ENCODE peak calls at places on chromosomes 7 and 10, in five cellular contexts. L is GM06990, M is brain microvascular endothelial cell, B is cardiac fibroblast, I is AG04449. S is an unnamed sample.

GRCh38 chr10:120607710-120608703 is 151.0 kb downstream of the PLPP4 start:
- DNase-seq in L (peak), M (no peak), B (no peak), I (no peak), S (no peak)

GRCh38 chr10:34801066-34801738 is 13.9 kb downstream of the PARD3 start:
- DNase-seq in L (no peak), M (no peak), B (peak), I (no peak), S (no peak)

GRCh38 chr10:21055339-21056135 is 158.4 kb upstream of the NEBL start:
- DNase-seq in L (no peak), M (no peak), B (no peak), I (no peak), S (no peak)

GRCh38 chr10:74585231-74586087 is 240.9 kb upstream of the KAT6B start:
- DNase-seq in L (peak), M (no peak), B (peak), I (no peak), S (peak)

GRCh38 chr7:69780377-69780776 is 182.1 kb downstream of the AUTS2 start:
- DNase-seq in L (no peak), M (no peak), B (no peak), I (no peak), S (no peak)

GRCh38 chr7:516606-517456 is 2.8 kb downstream of the PDGFA start:
- DNase-seq in L (no peak), M (peak), B (peak), I (no peak), S (no peak)

GRCh38 chr10:132394201-132394811 is 2.7 kb upstream of the PWWP2B start:
- DNase-seq in L (no peak), M (no peak), B (no peak), I (no peak), S (no peak)

GRCh38 chr7:152574892-152575511 is 100.9 kb downstream of the XRCC2 start:
- DNase-seq in L (peak), M (no peak), B (no peak), I (no peak), S (peak)

GRCh38 chr10:46239999-46240683 is 46.7 kb upstream of the ANTXRL start:
- DNase-seq in L (no peak), M (no peak), B (no peak), I (no peak), S (no peak)

GRCh38 chr7:12210179-12211053 is 678 bp upstream of the TMEM106B start:
- DNase-seq in L (no peak), M (no peak), B (no peak), I (no peak), S (peak)

GRCh38 chr7:106514887-106515286 is 146.1 kb downstream of the CCDC71L start:
- DNase-seq in L (no peak), M (no peak), B (no peak), I (no peak), S (no peak)

GRCh38 chr7:7330997-7331396 is 148.7 kb downstream of the C1GALT1 start:
- DNase-seq in L (no peak), M (no peak), B (no peak), I (no peak), S (no peak)

GRCh38 chr10:71846816-71847215 is 4.2 kb downstream of the PSAP start:
- DNase-seq in L (no peak), M (no peak), B (no peak), I (no peak), S (no peak)

GRCh38 chr7:149409889-149410288 is 51.0 kb downstream of the ZNF777 start:
- DNase-seq in L (no peak), M (no peak), B (no peak), I (no peak), S (peak)

GRCh38 chr7:6228865-6229264 is 43.6 kb downstream of the CYTH3 start:
- DNase-seq in L (peak), M (peak), B (peak), I (no peak), S (peak)

GRCh38 chr7:72317335-72317734 is 94.8 kb downstream of the CALN1 start:
- DNase-seq in L (no peak), M (no peak), B (no peak), I (no peak), S (no peak)

GRCh38 chr7:30412810-30413504 is 65.6 kb downstream of the NOD1 start:
- DNase-seq in L (no peak), M (peak), B (peak), I (peak), S (no peak)
- TF ChIP-seq CTCF in L (no peak), M (peak), B (peak), I (peak), S (peak)

DNA sequence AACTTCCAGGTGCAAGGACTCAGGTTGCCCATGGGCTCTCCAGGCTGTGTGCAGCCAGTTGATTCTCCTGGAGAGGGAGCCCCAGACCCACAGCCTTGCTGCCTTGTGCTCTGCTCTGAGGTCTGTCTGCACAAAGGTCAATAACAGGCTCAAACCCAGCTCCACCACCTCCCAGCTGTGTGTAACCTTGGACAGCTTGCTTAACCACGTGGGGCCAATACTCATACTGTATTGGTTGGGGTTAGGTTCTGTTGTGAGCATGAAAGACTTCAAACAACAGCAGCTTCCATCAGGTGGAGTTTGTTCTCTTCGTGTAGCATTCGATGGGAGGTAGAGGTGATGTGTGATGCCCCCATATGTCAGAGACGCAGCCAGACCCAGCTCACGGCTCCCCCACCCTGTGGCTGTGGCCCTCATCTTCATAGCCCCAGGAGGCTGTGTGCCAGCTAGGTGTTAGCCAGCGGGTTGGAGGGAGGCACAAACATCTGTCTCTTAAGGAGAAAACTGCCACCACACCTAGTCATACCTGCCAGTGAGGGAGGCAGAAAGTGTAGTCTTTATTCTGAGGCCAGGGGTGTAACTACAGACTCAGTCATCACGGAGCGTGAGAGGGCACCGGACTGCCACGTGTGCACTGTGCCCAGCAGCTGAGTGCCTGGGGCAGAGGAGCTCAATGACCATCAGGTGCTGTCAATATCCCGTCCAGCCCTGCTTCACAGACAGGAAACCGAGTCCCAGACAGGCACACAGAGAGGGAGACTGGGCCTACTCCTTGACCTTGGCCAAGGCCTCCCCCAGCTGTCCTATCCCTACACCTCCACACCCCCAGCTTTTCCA is 8.0 kb upstream of the POLD2 start:
- DNase-seq in L (no peak), M (no peak), B (no peak), I (no peak), S (no peak)
- TF ChIP-seq CTCF in L (peak), M (peak), B (peak), I (peak), S (peak)

GRCh38 chr10:93993414-93993781 is 333 bp upstream of the PLCE1 start:
- DNase-seq in L (no peak), M (no peak), B (no peak), I (no peak), S (no peak)

GRCh38 chr10:93992400-93993030 is 1.2 kb upstream of the PLCE1 start:
- DNase-seq in L (no peak), M (no peak), B (peak), I (no peak), S (no peak)

GRCh38 chr10:93995598-93996271 is 2.0 kb downstream of the PLCE1 start:
- DNase-seq in L (no peak), M (peak), B (peak), I (no peak), S (no peak)

GRCh38 chr10:93995182-93995581 is 1.5 kb downstream of the PLCE1 start:
- DNase-seq in L (no peak), M (no peak), B (no peak), I (no peak), S (no peak)

GRCh38 chr10:93993782-93994668 is at the start of gene PLCE1:
- DNase-seq in L (peak), M (no peak), B (peak), I (no peak), S (peak)
- TF ChIP-seq CTCF in L (no peak), M (no peak), B (no peak), I (no peak), S (no peak)

GRCh38 chr7:53351681-53352080 is 316.2 kb downstream of the POM121L12 start:
- DNase-seq in L (no peak), M (no peak), B (no peak), I (no peak), S (no peak)

GRCh38 chr7:53350241-53350640 is 314.8 kb downstream of the POM121L12 start:
- DNase-seq in L (no peak), M (no peak), B (no peak), I (no peak), S (peak)
- TF ChIP-seq CTCF in L (peak), M (peak), B (peak), I (no peak), S (peak)

DNA sequence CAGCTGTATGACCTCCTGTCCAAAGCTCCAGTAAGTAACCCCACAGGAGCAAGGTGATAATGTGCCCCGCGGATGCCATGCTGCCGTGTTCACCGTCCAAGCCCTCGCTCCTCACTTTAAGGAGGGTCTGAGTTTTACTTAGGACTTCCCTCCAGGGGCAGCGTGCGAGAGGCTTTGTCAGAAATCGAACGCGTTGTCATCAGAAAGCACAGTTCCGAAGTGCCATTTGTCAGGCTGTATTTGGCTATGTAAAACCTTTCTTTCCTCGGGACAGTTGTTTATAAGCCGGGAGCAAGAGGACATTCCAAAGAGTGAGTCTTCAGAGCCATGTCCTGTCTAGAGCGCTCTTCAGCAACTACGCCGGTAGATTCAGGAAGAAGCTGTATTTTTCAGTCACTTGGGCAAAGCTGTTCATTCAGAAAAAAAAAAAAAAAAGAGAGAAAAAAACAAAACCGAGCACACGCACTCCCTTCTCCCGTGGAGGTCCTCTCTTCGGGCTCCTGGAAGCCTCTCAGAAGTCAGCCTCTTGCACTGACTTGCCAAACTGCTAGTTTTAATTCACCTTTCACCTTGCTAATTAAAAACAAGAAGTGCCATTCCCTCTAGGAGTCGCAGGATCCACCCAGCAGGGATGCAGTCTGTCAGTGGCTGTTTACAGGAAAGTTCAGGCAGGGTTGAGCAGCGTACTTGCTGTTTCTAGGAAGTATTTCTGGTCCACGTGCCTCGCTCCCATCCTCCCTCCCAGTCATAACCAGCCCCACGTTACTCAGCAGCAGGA is at the start of gene SEMA3E:
- DNase-seq in L (no peak), M (peak), B (peak), I (no peak), S (no peak)
- TF ChIP-seq CTCF in L (no peak), M (peak), B (no peak), I (no peak), S (no peak)

GRCh38 chr10:100338434-100339036 is 8.5 kb upstream of the SCD start:
- DNase-seq in L (peak), M (peak), B (peak), I (no peak), S (peak)
- TF ChIP-seq CTCF in L (peak), M (peak), B (peak), I (peak), S (peak)

GRCh38 chr7:101060992-101061391 is 24.3 kb upstream of the TRIM56 start:
- DNase-seq in L (no peak), M (no peak), B (no peak), I (no peak), S (no peak)

GRCh38 chr7:101058355-101058754 is 26.9 kb upstream of the TRIM56 start:
- DNase-seq in L (peak), M (peak), B (peak), I (no peak), S (peak)

GRCh38 chr7:101059620-101059942 is 25.7 kb upstream of the TRIM56 start:
- DNase-seq in L (no peak), M (no peak), B (no peak), I (no peak), S (no peak)
- TF ChIP-seq CTCF in L (no peak), M (no peak), B (no peak), I (no peak), S (no peak)

DNA sequence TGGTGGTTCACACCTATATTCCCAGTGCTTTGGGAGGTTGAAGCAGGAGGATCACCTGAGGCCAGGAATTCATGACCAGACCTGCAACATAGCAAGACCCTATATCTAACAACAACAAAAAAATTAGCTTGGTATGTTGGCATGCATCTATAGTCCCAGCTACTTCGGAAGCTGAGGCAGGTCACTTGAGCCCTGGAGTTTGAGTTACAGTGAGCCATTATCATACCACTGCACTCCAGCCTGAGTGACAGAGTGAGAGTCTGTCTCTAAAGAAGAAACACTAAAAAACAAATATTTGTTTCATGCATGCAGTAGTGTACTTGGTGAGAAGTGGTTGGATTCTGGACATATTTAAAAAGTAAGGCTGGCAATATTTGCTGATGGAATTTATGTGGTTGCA is 198.1 kb downstream of the BBS9 start:
- DNase-seq in L (no peak), M (no peak), B (no peak), I (no peak), S (no peak)
- TF ChIP-seq CTCF in L (no peak), M (no peak), B (no peak), I (no peak), S (no peak)